ENCODE peak calls at places on chromosomes 4 and X, in ten cellular contexts. N is tibial artery; H is nucleus accumbens; L is left colon; A is RPMI7951; I is KG1; F is sigmoid colon; G is Daoy; D is neural crest cell; P is stimulated activated CD4-positive, alpha-beta T cell treated with anti-CD3 and anti-CD28 coated beads, Interleukin-15, amount 100 ng/mL, for 1 hour. Y is an unnamed sample.

GRCh38 chr4:72744103-72744725 is 175.2 kb upstream of the ADAMTS3 start:
- DNase-seq in N (no peak), H (no peak), L (no peak), A (peak; percentile 3), I (no peak), F (no peak), G (no peak), D (no peak), P (no peak), Y (no peak)

GRCh38 chr4:2243682-2244380 is 1.9 kb upstream of the HAUS3 start:
- DNase-seq in N (peak; percentile 72), H (no peak), L (peak; percentile 37), A (peak; percentile 43), I (peak; percentile 28), F (peak; percentile 78), G (peak; percentile 48), D (peak; percentile 41), P (no peak), Y (no peak)

GRCh38 chrX:71603618-71604017 is 14.7 kb downstream of the CXCR3 start:
- DNase-seq in N (no peak), H (no peak), L (no peak), A (peak; percentile 33), I (no peak), F (no peak), G (no peak), D (no peak), P (no peak), Y (no peak)

GRCh38 chrX:131735127-131735526 is 191.3 kb downstream of the OR13H1 start:
- DNase-seq in N (no peak), H (no peak), L (no peak), A (no peak), I (no peak), F (no peak), G (no peak), D (no peak), P (no peak), Y (no peak)

GRCh38 chr4:18611008-18611407 is 589.5 kb upstream of the LCORL start:
- DNase-seq in N (no peak), H (no peak), L (no peak), A (no peak), I (no peak), F (no peak), G (no peak), D (no peak), P (no peak), Y (no peak)

GRCh38 chr4:129526812-129527211 is 430.9 kb downstream of the C4orf33 start:
- DNase-seq in N (no peak), H (no peak), L (no peak), A (no peak), I (no peak), F (no peak), G (no peak), D (no peak), P (no peak), Y (no peak)

GRCh38 chr4:132334081-132334480 is 815.0 kb upstream of the PCDH10 start:
- DNase-seq in N (no peak), H (no peak), L (no peak), A (no peak), I (no peak), F (no peak), G (no peak), D (no peak), P (no peak), Y (no peak)

GRCh38 chrX:115584715-115585114 is 23.7 kb downstream of the PLS3 start:
- DNase-seq in N (no peak), H (no peak), L (no peak), A (peak; percentile 51), I (no peak), F (no peak), G (peak; percentile 37), D (no peak), P (no peak), Y (no peak)

GRCh38 chr4:150018257-150018656 is 60.0 kb upstream of the DCLK2 start:
- DNase-seq in N (no peak), H (no peak), L (no peak), A (no peak), I (no peak), F (no peak), G (no peak), D (no peak), P (no peak), Y (no peak)

GRCh38 chr4:110061101-110061500 is 137.3 kb downstream of the ELOVL6 start:
- DNase-seq in N (no peak), H (no peak), L (no peak), A (no peak), I (no peak), F (no peak), G (no peak), D (no peak), P (no peak), Y (no peak)

GRCh38 chrX:63350551-63350950 is 581 bp downstream of the SPIN4 start:
- DNase-seq in N (no peak), H (peak; percentile 29), L (peak; percentile 47), A (peak; percentile 32), I (peak; percentile 13), F (no peak), G (peak; percentile 28), D (no peak), P (no peak), Y (no peak)

GRCh38 chr4:71765349-71765748 is 18.5 kb downstream of the GC start:
- DNase-seq in N (no peak), H (no peak), L (no peak), A (no peak), I (no peak), F (no peak), G (no peak), D (no peak), P (no peak), Y (no peak)

GRCh38 chrX:119728487-119728886 is 29.9 kb upstream of the SOWAHD start:
- DNase-seq in N (no peak), H (no peak), L (peak; percentile 18), A (no peak), I (no peak), F (no peak), G (no peak), D (no peak), P (no peak), Y (no peak)

GRCh38 chr4:40897557-40898203 is 147.9 kb downstream of the NSUN7 start:
- DNase-seq in N (peak; percentile 61), H (peak; percentile 56), L (peak; percentile 69), A (peak; percentile 61), I (peak; percentile 18), F (peak; percentile 71), G (peak; percentile 78), D (peak; percentile 73), P (peak; percentile 26), Y (peak; percentile 50)

Y was measured in NT2/D1.